ENCODE peak calls at places on chromosomes 16 and 17, in nine cellular contexts. One of them, this sample, is unnamed.

GRCh38 chr17:73586153-73586906 is 57.9 kb downstream of the SDK2 start:
- DNase-seq in coronary artery: no peak
- DNase-seq in cardiac muscle cell: no peak
- DNase-seq in left ventricle myocardium inferior: no peak
- DNase-seq in B cell: no peak
- DNase-seq in transverse colon: no peak
- DNase-seq in LNCaP clone FGC: no peak
- DNase-seq in AG04449: no peak
- DNase-seq in pancreas: no peak
- DNase-seq in this sample: no peak

GRCh38 chr16:81767987-81768592 is 11.0 kb upstream of the PLCG2 start:
- DNase-seq in cardiac muscle cell: no peak
- DNase-seq in B cell: no peak
- DNase-seq in pancreas: peak
- DNase-seq in LNCaP clone FGC: peak
- DNase-seq in transverse colon: no peak
- DNase-seq in coronary artery: no peak
- DNase-seq in left ventricle myocardium inferior: no peak
- DNase-seq in AG04449: no peak
- DNase-seq in this sample: no peak

GRCh38 chr17:41496803-41497484 is 7.2 kb upstream of the KRT36 start:
- DNase-seq in coronary artery: no peak
- DNase-seq in LNCaP clone FGC: peak
- DNase-seq in pancreas: peak
- DNase-seq in AG04449: peak
- DNase-seq in transverse colon: peak
- DNase-seq in cardiac muscle cell: peak
- DNase-seq in left ventricle myocardium inferior: peak
- DNase-seq in B cell: peak
- DNase-seq in this sample: no peak

GRCh38 chr17:49378311-49378710 is 16.3 kb upstream of the ZNF652 start:
- DNase-seq in transverse colon: no peak
- DNase-seq in B cell: no peak
- DNase-seq in coronary artery: no peak
- DNase-seq in cardiac muscle cell: no peak
- DNase-seq in left ventricle myocardium inferior: no peak
- DNase-seq in pancreas: no peak
- DNase-seq in AG04449: no peak
- DNase-seq in LNCaP clone FGC: no peak
- DNase-seq in this sample: no peak

GRCh38 chr16:50771366-50771765 is 29.5 kb downstream of the CYLD start:
- DNase-seq in cardiac muscle cell: no peak
- DNase-seq in left ventricle myocardium inferior: no peak
- DNase-seq in pancreas: no peak
- DNase-seq in LNCaP clone FGC: no peak
- DNase-seq in AG04449: peak
- DNase-seq in coronary artery: no peak
- DNase-seq in transverse colon: no peak
- DNase-seq in B cell: no peak
- DNase-seq in this sample: no peak

GRCh38 chr16:9008335-9009260 is 44.9 kb upstream of the USP7 start:
- DNase-seq in transverse colon: peak
- DNase-seq in B cell: peak
- DNase-seq in left ventricle myocardium inferior: peak
- DNase-seq in pancreas: peak
- DNase-seq in coronary artery: peak
- DNase-seq in LNCaP clone FGC: peak
- DNase-seq in AG04449: no peak
- DNase-seq in cardiac muscle cell: peak
- DNase-seq in this sample: peak

GRCh38 chr16:12120331-12120981 is 143.9 kb downstream of the SNX29 start:
- DNase-seq in B cell: no peak
- DNase-seq in left ventricle myocardium inferior: peak
- DNase-seq in AG04449: peak
- DNase-seq in LNCaP clone FGC: no peak
- DNase-seq in cardiac muscle cell: peak
- DNase-seq in transverse colon: peak
- DNase-seq in coronary artery: no peak
- DNase-seq in pancreas: no peak
- DNase-seq in this sample: no peak

GRCh38 chr17:17414316-17414937 is 62.4 kb upstream of the MED9 start:
- DNase-seq in cardiac muscle cell: peak
- DNase-seq in pancreas: no peak
- DNase-seq in left ventricle myocardium inferior: no peak
- DNase-seq in B cell: no peak
- DNase-seq in transverse colon: no peak
- DNase-seq in AG04449: no peak
- DNase-seq in LNCaP clone FGC: no peak
- DNase-seq in coronary artery: no peak
- DNase-seq in this sample: no peak

GRCh38 chr16:78503501-78504110 is 404.2 kb downstream of the WWOX start:
- DNase-seq in AG04449: no peak
- DNase-seq in LNCaP clone FGC: peak
- DNase-seq in transverse colon: peak
- DNase-seq in coronary artery: no peak
- DNase-seq in left ventricle myocardium inferior: no peak
- DNase-seq in cardiac muscle cell: peak
- DNase-seq in B cell: peak
- DNase-seq in pancreas: peak
- DNase-seq in this sample: no peak

GRCh38 chr16:67055712-67056487 is 27.0 kb downstream of the CBFB start:
- DNase-seq in left ventricle myocardium inferior: no peak
- DNase-seq in LNCaP clone FGC: no peak
- DNase-seq in cardiac muscle cell: peak
- DNase-seq in pancreas: no peak
- DNase-seq in AG04449: peak
- DNase-seq in coronary artery: no peak
- DNase-seq in B cell: no peak
- DNase-seq in transverse colon: no peak
- DNase-seq in this sample: no peak

GRCh38 chr17:67322039-67322787 is 44.2 kb downstream of the PSMD12 start:
- DNase-seq in pancreas: no peak
- DNase-seq in AG04449: no peak
- DNase-seq in coronary artery: no peak
- DNase-seq in LNCaP clone FGC: no peak
- DNase-seq in B cell: no peak
- DNase-seq in transverse colon: no peak
- DNase-seq in left ventricle myocardium inferior: no peak
- DNase-seq in cardiac muscle cell: no peak
- DNase-seq in this sample: no peak

GRCh38 chr16:19439483-19439882 is 21.8 kb downstream of the TMC5 start:
- DNase-seq in cardiac muscle cell: no peak
- DNase-seq in pancreas: no peak
- DNase-seq in LNCaP clone FGC: no peak
- DNase-seq in left ventricle myocardium inferior: no peak
- DNase-seq in AG04449: no peak
- DNase-seq in coronary artery: no peak
- DNase-seq in transverse colon: no peak
- DNase-seq in B cell: no peak
- DNase-seq in this sample: no peak

GRCh38 chr16:66220766-66221165 is 145.7 kb upstream of the CDH5 start:
- DNase-seq in transverse colon: no peak
- DNase-seq in coronary artery: no peak
- DNase-seq in cardiac muscle cell: no peak
- DNase-seq in B cell: no peak
- DNase-seq in pancreas: no peak
- DNase-seq in AG04449: no peak
- DNase-seq in LNCaP clone FGC: no peak
- DNase-seq in left ventricle myocardium inferior: no peak
- DNase-seq in this sample: no peak

DNA sequence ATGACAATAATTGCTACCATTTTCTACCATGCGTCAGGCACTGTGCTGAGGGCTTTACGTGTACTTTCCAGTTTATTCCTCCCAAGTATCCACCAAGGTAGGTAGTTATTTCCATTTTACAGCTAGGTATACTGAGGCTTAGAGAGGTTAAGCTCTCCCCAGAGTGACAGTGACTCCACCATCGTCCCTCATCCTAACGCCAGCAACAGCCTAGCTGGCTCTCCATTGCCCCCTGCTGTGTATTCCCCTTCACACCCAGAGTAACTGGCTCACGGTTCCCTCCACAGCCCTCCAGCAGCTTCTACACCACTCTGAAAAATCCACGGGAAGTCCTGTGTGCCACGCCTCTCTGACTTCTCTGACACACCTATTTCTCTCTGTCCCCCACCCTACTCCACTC is 7.1 kb upstream of the ASGR1 start:
- DNase-seq in coronary artery: no peak
- DNase-seq in left ventricle myocardium inferior: no peak
- DNase-seq in LNCaP clone FGC: no peak
- DNase-seq in AG04449: no peak
- DNase-seq in pancreas: no peak
- DNase-seq in B cell: no peak
- DNase-seq in transverse colon: no peak
- DNase-seq in cardiac muscle cell: no peak
- DNase-seq in this sample: no peak
- TF ChIP-seq CTCF in coronary artery: no peak
- TF ChIP-seq CTCF in left ventricle myocardium inferior: no peak
- TF ChIP-seq CTCF in LNCaP clone FGC: peak
- TF ChIP-seq CTCF in AG04449: no peak
- TF ChIP-seq CTCF in pancreas: no peak
- TF ChIP-seq CTCF in B cell: no peak
- TF ChIP-seq CTCF in transverse colon: no peak
- TF ChIP-seq CTCF in cardiac muscle cell: peak
- TF ChIP-seq CTCF in this sample: no peak

DNA sequence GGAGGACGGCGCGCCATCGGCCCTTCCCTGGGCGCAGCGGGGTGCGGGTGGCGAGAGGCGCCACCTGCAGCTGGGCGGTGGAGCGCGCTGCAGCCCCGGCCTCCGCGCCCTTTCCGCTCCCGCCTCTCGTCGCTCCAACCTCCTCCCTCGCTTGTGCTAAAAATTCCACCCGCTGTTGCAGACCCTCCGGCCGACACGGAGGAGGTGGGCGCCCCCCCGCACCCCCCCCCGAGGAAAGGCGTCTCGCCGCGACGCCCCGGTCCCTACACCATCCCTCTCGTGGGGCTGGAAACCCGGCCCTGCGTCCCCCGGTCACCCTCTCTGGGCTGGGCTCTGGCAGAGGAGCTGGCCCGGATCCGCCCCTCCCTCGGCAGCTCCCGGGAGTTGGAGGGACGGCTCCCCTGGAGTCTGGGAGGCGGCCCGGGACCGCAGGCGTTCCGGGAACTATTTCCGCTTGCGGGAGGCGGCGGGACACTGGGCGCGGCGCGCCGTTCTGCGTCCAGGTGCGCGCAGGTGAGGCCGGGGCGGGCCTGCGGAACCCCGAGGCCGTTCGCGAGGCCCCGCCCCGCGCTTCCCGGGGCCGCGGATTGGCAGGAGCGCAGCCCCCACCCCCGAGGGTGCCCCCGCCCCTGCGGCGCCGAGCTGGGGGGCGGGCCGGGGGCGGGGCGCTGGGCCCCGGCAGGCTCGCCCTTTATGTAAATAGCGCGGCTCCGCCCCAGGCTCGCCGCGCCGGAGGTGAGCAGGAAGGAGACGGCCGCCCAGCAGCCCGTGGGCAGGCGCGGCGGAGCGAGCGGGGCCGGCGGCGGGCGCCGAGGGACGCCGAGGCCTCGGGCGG is at the start of gene LLGL2:
- DNase-seq in B cell: peak
- DNase-seq in coronary artery: no peak
- DNase-seq in AG04449: no peak
- DNase-seq in LNCaP clone FGC: peak
- DNase-seq in cardiac muscle cell: peak
- DNase-seq in transverse colon: peak
- DNase-seq in left ventricle myocardium inferior: peak
- DNase-seq in pancreas: peak
- DNase-seq in this sample: no peak
- TF ChIP-seq CTCF in B cell: peak
- TF ChIP-seq CTCF in coronary artery: peak
- TF ChIP-seq CTCF in AG04449: peak
- TF ChIP-seq CTCF in LNCaP clone FGC: peak
- TF ChIP-seq CTCF in cardiac muscle cell: peak
- TF ChIP-seq CTCF in transverse colon: peak
- TF ChIP-seq CTCF in left ventricle myocardium inferior: peak
- TF ChIP-seq CTCF in pancreas: peak
- TF ChIP-seq CTCF in this sample: peak

GRCh38 chr16:27514806-27515205 is 34.9 kb downstream of the GTF3C1 start:
- DNase-seq in pancreas: no peak
- DNase-seq in cardiac muscle cell: no peak
- DNase-seq in LNCaP clone FGC: no peak
- DNase-seq in left ventricle myocardium inferior: peak
- DNase-seq in coronary artery: no peak
- DNase-seq in transverse colon: no peak
- DNase-seq in AG04449: no peak
- DNase-seq in B cell: no peak
- DNase-seq in this sample: no peak

GRCh38 chr16:27515874-27516353 is 33.8 kb downstream of the GTF3C1 start:
- DNase-seq in transverse colon: no peak
- DNase-seq in B cell: no peak
- DNase-seq in left ventricle myocardium inferior: no peak
- DNase-seq in cardiac muscle cell: peak
- DNase-seq in AG04449: no peak
- DNase-seq in pancreas: peak
- DNase-seq in LNCaP clone FGC: no peak
- DNase-seq in coronary artery: no peak
- DNase-seq in this sample: no peak

GRCh38 chr16:27508476-27508875 is 41.2 kb downstream of the GTF3C1 start:
- DNase-seq in pancreas: no peak
- DNase-seq in cardiac muscle cell: no peak
- DNase-seq in B cell: no peak
- DNase-seq in transverse colon: no peak
- DNase-seq in AG04449: no peak
- DNase-seq in coronary artery: no peak
- DNase-seq in LNCaP clone FGC: no peak
- DNase-seq in left ventricle myocardium inferior: no peak
- DNase-seq in this sample: no peak

GRCh38 chr16:27512061-27512460 is 37.7 kb downstream of the GTF3C1 start:
- DNase-seq in coronary artery: no peak
- DNase-seq in LNCaP clone FGC: no peak
- DNase-seq in left ventricle myocardium inferior: no peak
- DNase-seq in B cell: no peak
- DNase-seq in transverse colon: no peak
- DNase-seq in AG04449: no peak
- DNase-seq in pancreas: no peak
- DNase-seq in cardiac muscle cell: no peak
- DNase-seq in this sample: no peak

DNA sequence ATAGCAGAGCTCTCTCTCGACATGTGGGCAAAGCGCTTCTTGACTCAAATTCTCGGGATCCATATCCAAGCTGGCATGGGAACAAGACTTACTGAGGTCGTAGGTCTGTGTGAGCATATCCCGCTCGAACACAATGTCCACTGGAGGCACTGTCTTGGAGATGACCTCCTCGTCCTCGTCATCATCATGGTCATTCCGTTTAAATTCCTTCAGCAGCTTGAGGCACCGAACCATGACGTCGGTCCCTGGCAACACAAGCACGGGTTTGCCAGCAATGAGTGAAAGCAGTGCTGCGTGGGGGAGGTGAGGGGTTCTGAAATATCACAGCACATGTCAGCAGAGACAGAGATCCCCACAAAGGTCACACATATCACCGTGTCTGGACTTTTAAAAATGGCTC is 38.1 kb downstream of the GTF3C1 start:
- DNase-seq in coronary artery: no peak
- DNase-seq in transverse colon: no peak
- DNase-seq in AG04449: no peak
- DNase-seq in LNCaP clone FGC: no peak
- DNase-seq in left ventricle myocardium inferior: peak
- DNase-seq in B cell: no peak
- DNase-seq in cardiac muscle cell: peak
- DNase-seq in pancreas: no peak
- DNase-seq in this sample: no peak
- TF ChIP-seq CTCF in coronary artery: no peak
- TF ChIP-seq CTCF in transverse colon: no peak
- TF ChIP-seq CTCF in AG04449: no peak
- TF ChIP-seq CTCF in LNCaP clone FGC: no peak
- TF ChIP-seq CTCF in left ventricle myocardium inferior: peak
- TF ChIP-seq CTCF in B cell: no peak
- TF ChIP-seq CTCF in cardiac muscle cell: no peak
- TF ChIP-seq CTCF in pancreas: no peak
- TF ChIP-seq CTCF in this sample: no peak

GRCh38 chr17:35184274-35184673 is 9.9 kb downstream of the SLC35G3 start:
- DNase-seq in transverse colon: no peak
- DNase-seq in pancreas: no peak
- DNase-seq in AG04449: no peak
- DNase-seq in LNCaP clone FGC: no peak
- DNase-seq in left ventricle myocardium inferior: no peak
- DNase-seq in B cell: no peak
- DNase-seq in coronary artery: no peak
- DNase-seq in cardiac muscle cell: no peak
- DNase-seq in this sample: no peak
- TF ChIP-seq CTCF in transverse colon: no peak
- TF ChIP-seq CTCF in pancreas: no peak
- TF ChIP-seq CTCF in AG04449: no peak
- TF ChIP-seq CTCF in LNCaP clone FGC: no peak
- TF ChIP-seq CTCF in left ventricle myocardium inferior: no peak
- TF ChIP-seq CTCF in B cell: no peak
- TF ChIP-seq CTCF in coronary artery: no peak
- TF ChIP-seq CTCF in cardiac muscle cell: no peak
- TF ChIP-seq CTCF in this sample: no peak